ENCODE peak calls at places on chromosomes 6 and 20, in five cellular contexts. P, F, V, Q and H are unnamed samples.

GRCh38 chr20:13396036-13396435 is 175.0 kb downstream of the ISM1 start:
- DNase-seq in F (no peak), V (no peak), P (no peak), Q (no peak), H (no peak)

GRCh38 chr20:58001381-58001780 is 227.1 kb downstream of the ANKRD60 start:
- DNase-seq in Q (no peak), P (no peak), V (no peak), F (no peak), H (no peak)

GRCh38 chr6:25359191-25359861 is 80.2 kb downstream of the CARMIL1 start:
- DNase-seq in Q (no peak), V (peak; percentile 82), P (no peak), F (no peak), H (peak; percentile 34)

GRCh38 chr6:147384737-147385710 is 123.5 kb upstream of the SAMD5 start:
- DNase-seq in Q (no peak), F (no peak), V (no peak), P (no peak), H (no peak)

GRCh38 chr6:110475255-110475654 is 1.2 kb downstream of the SLC22A16 start:
- DNase-seq in P (no peak), V (no peak), Q (peak; percentile 14), F (no peak), H (no peak)

GRCh38 chr6:17965397-17965796 is 22.0 kb downstream of the KIF13A start:
- DNase-seq in Q (no peak), V (peak; percentile 71), P (no peak), F (no peak), H (peak; percentile 72)

GRCh38 chr6:121652726-121653623 is 217.5 kb downstream of the GJA1 start:
- DNase-seq in V (peak; percentile 85), F (no peak), Q (no peak), P (no peak), H (peak; percentile 93)

GRCh38 chr20:35478804-35479472 is 23.5 kb downstream of the CEP250 start:
- DNase-seq in Q (peak; percentile 39), P (no peak), F (no peak), V (no peak), H (peak; percentile 19)

GRCh38 chr20:61556116-61556515 is 304.1 kb downstream of the CDH4 start:
- DNase-seq in V (peak; percentile 62), Q (no peak), F (no peak), P (no peak), H (peak; percentile 92)

GRCh38 chr20:62895539-62895938 is 30.8 kb downstream of the DIDO1 start:
- DNase-seq in Q (no peak), F (no peak), V (no peak), P (no peak), H (no peak)

GRCh38 chr6:32255212-32256153 is 31.6 kb upstream of the NOTCH4 start:
- DNase-seq in V (peak; percentile 86), Q (peak; percentile 63), F (peak; percentile 15), P (peak; percentile 41), H (peak; percentile 90)

GRCh38 chr6:116465246-116465645 is 4.1 kb downstream of the CALHM6 start:
- DNase-seq in P (no peak), Q (peak; percentile 27), F (no peak), V (no peak), H (no peak)

GRCh38 chr6:74690365-74690764 is 515.5 kb downstream of the COL12A1 start:
- DNase-seq in V (no peak), F (no peak), P (no peak), Q (no peak), H (no peak)

GRCh38 chr6:118198746-118199145 is 291.7 kb downstream of the SLC35F1 start:
- DNase-seq in Q (no peak), P (no peak), V (no peak), F (no peak), H (no peak)

GRCh38 chr6:94636780-94637385 is 940.5 kb upstream of the MANEA start:
- DNase-seq in P (no peak), F (no peak), Q (no peak), V (no peak), H (peak; percentile 12)

GRCh38 chr6:10441004-10441654 is 26.3 kb upstream of the TFAP2A start:
- DNase-seq in F (no peak), P (no peak), Q (no peak), V (peak; percentile 88), H (peak; percentile 99)

GRCh38 chr20:61520761-61521460 is 268.9 kb downstream of the CDH4 start:
- DNase-seq in Q (no peak), P (no peak), F (no peak), V (peak; percentile 28), H (peak; percentile 73)

GRCh38 chr20:9617940-9618339 is 103.5 kb downstream of the LAMP5 start:
- DNase-seq in P (no peak), V (peak; percentile 51), Q (no peak), F (no peak), H (peak; percentile 24)

GRCh38 chr6:157317129-157317814 is 6.0 kb downstream of the TMEM242 start:
- DNase-seq in V (peak; percentile 72), F (no peak), P (no peak), Q (no peak), H (peak; percentile 83)

GRCh38 chr6:44086931-44087574 is 40.2 kb downstream of the MRPL14 start:
- DNase-seq in F (no peak), Q (no peak), P (no peak), V (peak; percentile 49), H (peak; percentile 56)

GRCh38 chr6:109071125-109071917 is 23.3 kb downstream of the SESN1 start:
- DNase-seq in Q (no peak), P (no peak), F (no peak), V (no peak), H (no peak)